ENCODE peak calls at places on chromosomes 2 and 18, in seven cellular contexts. F is HCT116, B is upper lobe of left lung, Z is left lung, Q is DND-41, T is A549, S is GM23338. U is an unnamed sample.

GRCh38 chr2:148614024-148614331 is 30.6 kb upstream of the EPC2 start:
- ATAC-seq in F (peak; percentile 25), T (no peak), Q (no peak), Z (peak; percentile 10), B (peak; percentile 23), S (peak; percentile 94), U (no peak)

GRCh38 chr2:54635554-54636152 is 87.8 kb upstream of the EML6 start:
- ATAC-seq in S (no peak), Q (no peak), Z (no peak), B (no peak), T (no peak), F (no peak), U (no peak)

GRCh38 chr18:37322497-37323035 is 243.0 kb downstream of the CELF4 start:
- ATAC-seq in T (peak; percentile 85), F (peak; percentile 92), B (peak; percentile 62), Q (peak; percentile 85), S (peak; percentile 88), Z (peak; percentile 62), U (peak; percentile 30)

GRCh38 chr2:38685116-38685735 is 19.3 kb downstream of the GALM start:
- ATAC-seq in B (no peak), Z (peak; percentile 23), S (no peak), T (peak; percentile 95), Q (peak; percentile 66), F (no peak), U (no peak)

GRCh38 chr2:187618813-187619212 is 64.6 kb upstream of the TFPI start:
- ATAC-seq in F (no peak), Z (no peak), Q (no peak), T (no peak), S (peak; percentile 86), B (no peak), U (no peak)

GRCh38 chr2:38261569-38262513 is 115.2 kb downstream of the ATL2 start:
- ATAC-seq in Q (no peak), T (no peak), S (no peak), B (peak; percentile 32), F (no peak), Z (peak; percentile 16), U (peak; percentile 28)

GRCh38 chr2:41736105-41736567 is 311.7 kb upstream of the PKDCC start:
- ATAC-seq in Z (peak; percentile 76), T (no peak), B (peak; percentile 68), S (no peak), F (no peak), Q (no peak), U (no peak)

GRCh38 chr2:237860273-237860935 is 981 bp downstream of the RAMP1 start:
- ATAC-seq in F (no peak), Q (no peak), Z (peak; percentile 6), S (no peak), T (no peak), B (no peak), U (no peak)

GRCh38 chr2:204129591-204130270 is 193.2 kb downstream of the ICOS start:
- ATAC-seq in B (no peak), Q (no peak), Z (no peak), S (no peak), F (no peak), T (no peak), U (no peak)

GRCh38 chr2:100902833-100903405 is 83.0 kb downstream of the NPAS2 start:
- ATAC-seq in F (peak; percentile 92), B (peak; percentile 88), Q (no peak), T (peak; percentile 95), Z (peak; percentile 69), S (no peak), U (peak; percentile 68)

GRCh38 chr18:25805323-25805722 is 285.1 kb downstream of the SS18 start:
- ATAC-seq in S (no peak), F (no peak), Q (no peak), B (peak; percentile 80), T (no peak), Z (peak; percentile 78), U (peak; percentile 68)

GRCh38 chr2:177998006-177998405 is 74.6 kb downstream of the PDE11A start:
- ATAC-seq in F (no peak), T (peak; percentile 19), Q (no peak), S (no peak), Z (no peak), B (no peak), U (no peak)

GRCh38 chr2:24327988-24328387 is 32.3 kb downstream of the ITSN2 start:
- ATAC-seq in S (peak; percentile 71), Q (no peak), Z (peak; percentile 47), T (no peak), B (peak; percentile 34), F (no peak), U (no peak)

GRCh38 chr2:159129807-159130206 is 156.7 kb downstream of the WDSUB1 start:
- ATAC-seq in F (no peak), B (no peak), Q (peak; percentile 31), S (no peak), T (no peak), Z (no peak), U (no peak)

GRCh38 chr18:12288406-12288762 is 19.7 kb upstream of the TUBB6 start:
- ATAC-seq in F (peak; percentile 7), T (no peak), Q (no peak), S (peak; percentile 40), Z (peak; percentile 4), B (peak; percentile 24), U (no peak)

GRCh38 chr2:187581125-187581896 is 27.1 kb upstream of the TFPI start:
- ATAC-seq in Q (peak; percentile 59), Z (peak; percentile 67), F (peak; percentile 68), B (peak; percentile 88), T (no peak), S (peak; percentile 38), U (no peak)

GRCh38 chr2:39728941-39729351 is 50.1 kb downstream of the THUMPD2 start:
- ATAC-seq in S (peak; percentile 77), B (peak; percentile 48), Q (peak; percentile 53), Z (peak; percentile 72), F (peak; percentile 84), T (no peak), U (no peak)

GRCh38 chr2:203936535-203936934 is at the start of gene ICOS:
- ATAC-seq in B (no peak), T (no peak), F (no peak), S (no peak), Z (no peak), Q (peak; percentile 76), U (no peak)

GRCh38 chr2:140552634-140553033 is 1578.2 kb downstream of the LRP1B start:
- ATAC-seq in F (no peak), B (no peak), Z (no peak), Q (no peak), S (no peak), T (no peak), U (no peak)

GRCh38 chr18:29780814-29781213 is 1261.7 kb downstream of the DSC3 start:
- ATAC-seq in B (no peak), T (no peak), Z (no peak), Q (no peak), F (no peak), S (peak; percentile 78), U (no peak)

GRCh38 chr2:207839575-207839974 is 69.9 kb upstream of the FZD5 start:
- ATAC-seq in F (no peak), S (no peak), B (no peak), Z (no peak), T (no peak), Q (no peak), U (no peak)

GRCh38 chr2:191749181-191749540 is 71.2 kb downstream of the NABP1 start:
- ATAC-seq in Q (no peak), F (peak; percentile 55), Z (no peak), B (no peak), S (no peak), T (no peak), U (no peak)

GRCh38 chr2:114797540-114797939 is 355.1 kb downstream of the DPP10 start:
- ATAC-seq in S (no peak), F (no peak), Q (no peak), B (no peak), Z (no peak), T (no peak), U (no peak)

GRCh38 chr2:70990216-70990615 is 4.5 kb downstream of the TEX261 start:
- ATAC-seq in B (no peak), S (no peak), F (no peak), T (no peak), Q (no peak), Z (no peak), U (no peak)

GRCh38 chr2:153098073-153098472 is 379.7 kb downstream of the ARL6IP6 start:
- ATAC-seq in B (no peak), T (no peak), Q (no peak), S (no peak), F (no peak), Z (no peak), U (no peak)

GRCh38 chr2:74887445-74887951 is 53.6 kb downstream of the HK2 start:
- ATAC-seq in Q (no peak), S (no peak), B (no peak), F (no peak), Z (no peak), T (no peak), U (no peak)

GRCh38 chr2:86195055-86195807 is at the start of gene IMMT:
- ATAC-seq in Q (peak; percentile 91), T (peak; percentile 92), S (peak; percentile 92), F (peak; percentile 90), Z (peak; percentile 95), B (peak; percentile 97), U (peak; percentile 97)
- H3K27ac ChIP-seq in Q (peak within 1 kb of the TSS; percentile 98), T (peak within 1 kb of the TSS; percentile 96), S (peak within 1 kb of the TSS; percentile 98), F (peak within 1 kb of the TSS; percentile 97), Z (peak within 1 kb of the TSS; percentile 99), B (peak within 1 kb of the TSS; percentile 97), U (peak within 1 kb of the TSS; percentile 100)

GRCh38 chr2:220782609-220783113 is 789.4 kb downstream of the EPHA4 start:
- ATAC-seq in Z (no peak), S (no peak), F (no peak), T (no peak), B (no peak), Q (no peak), U (no peak)
- TF ChIP-seq CTCF in Z (no peak), S (no peak), F (no peak), T (no peak), B (no peak), Q (no peak), U (no peak)

GRCh38 chr2:234983011-234983726 is 31.4 kb downstream of the SH3BP4 start:
- ATAC-seq in Q (no peak), T (no peak), Z (no peak), S (no peak), F (no peak), B (no peak), U (no peak)
- H3K27ac ChIP-seq in Q (no peak overlapping the region), T (peak overlapping the region; percentile 96), Z (peak overlapping the region; percentile 75), S (peak overlapping the region; percentile 95), F (no peak overlapping the region), B (peak overlapping the region; percentile 88), U (peak overlapping the region; percentile 79)

GRCh38 chr18:48408727-48409590 is at the start of gene ZBTB7C:
- ATAC-seq in Z (peak; percentile 21), S (peak; percentile 7), F (peak; percentile 36), T (peak; percentile 57), B (peak; percentile 53), Q (no peak), U (peak; percentile 51)

GRCh38 chr18:48407358-48407757 is 1.8 kb downstream of the ZBTB7C start:
- ATAC-seq in Q (no peak), T (no peak), S (no peak), F (no peak), Z (no peak), B (no peak), U (no peak)

GRCh38 chr18:48410095-48410920 is 1.1 kb upstream of the ZBTB7C start:
- ATAC-seq in S (peak; percentile 86), Q (no peak), B (peak; percentile 98), Z (peak; percentile 98), F (peak; percentile 92), T (peak; percentile 86), U (peak; percentile 95)

GRCh38 chr18:48408111-48408726 is 964 bp downstream of the ZBTB7C start:
- ATAC-seq in S (no peak), Z (no peak), T (no peak), B (no peak), Q (no peak), F (no peak), U (no peak)

GRCh38 chr18:48409591-48410094 is 460 bp upstream of the ZBTB7C start:
- ATAC-seq in B (peak; percentile 51), S (peak; percentile 19), Z (peak; percentile 61), T (peak; percentile 42), Q (no peak), F (peak; percentile 11), U (peak; percentile 66)
- TF ChIP-seq CTCF in B (no peak), S (peak; percentile 27), Z (no peak), T (no peak), Q (no peak), F (no peak), U (no peak)

U was measured in gastroesophageal sphincter.